ENCODE peak calls at places on chromosomes 6 and 20, in nine cellular contexts. C is suprapubic skin, V is stomach, H is sigmoid colon, U is HepG2, B is tibial nerve, F is K562, X is A549, G is ovary. S is an unnamed sample.
A peak's percentile ranks its signal among the peaks of the same experiment; 100 is the strongest.

GRCh38 chr6:108848116-108848868 is at the start of gene ARMC2:
- DNase-seq in G (peak; percentile 94), H (peak; percentile 94), C (peak; percentile 95), V (peak; percentile 94), U (peak; percentile 74), F (peak; percentile 94), B (peak; percentile 83), X (peak; percentile 82), S (peak; percentile 94)

GRCh38 chr20:4550740-4551139 is 171.0 kb upstream of the PRND start:
- DNase-seq in U (no peak), V (no peak), G (no peak), C (no peak), H (no peak), F (no peak), B (no peak), X (no peak), S (no peak)

GRCh38 chr6:132648356-132648755 is 10.6 kb downstream of the TAAR1 start:
- DNase-seq in X (no peak), F (no peak), B (no peak), G (no peak), C (no peak), U (no peak), V (no peak), H (no peak), S (no peak)

GRCh38 chr20:63531686-63532448 is 5.3 kb downstream of the PTK6 start:
- DNase-seq in F (no peak), C (peak; percentile 56), G (peak; percentile 10), B (no peak), V (no peak), U (no peak), X (no peak), H (no peak), S (no peak)

GRCh38 chr20:21129861-21130260 is 4.0 kb downstream of the KIZ start:
- DNase-seq in B (no peak), V (no peak), F (peak; percentile 8), H (no peak), G (no peak), X (no peak), U (no peak), C (no peak), S (no peak)

GRCh38 chr20:31981784-31982183 is 13.8 kb downstream of the XKR7 start:
- DNase-seq in G (no peak), C (no peak), U (no peak), H (no peak), X (no peak), F (no peak), V (no peak), B (no peak), S (no peak)

GRCh38 chr6:137423444-137424168 is 70.6 kb downstream of the OLIG3 start:
- DNase-seq in H (no peak), V (no peak), G (no peak), X (no peak), F (no peak), U (no peak), B (no peak), C (no peak), S (no peak)

GRCh38 chr6:106509420-106510089 is 119.7 kb downstream of the RTN4IP1 start:
- DNase-seq in V (no peak), H (peak; percentile 63), C (no peak), G (no peak), U (peak; percentile 28), X (no peak), B (no peak), F (no peak), S (peak; percentile 32)

GRCh38 chr6:3904518-3904917 is 55.3 kb downstream of the FAM50B start:
- DNase-seq in U (no peak), F (no peak), X (no peak), G (no peak), V (no peak), H (no peak), C (no peak), B (no peak), S (no peak)

GRCh38 chr6:16136536-16137450 is 7.9 kb downstream of the MYLIP start:
- DNase-seq in X (no peak), V (peak; percentile 40), U (no peak), H (no peak), C (no peak), B (no peak), G (no peak), F (peak; percentile 38), S (peak; percentile 37)

GRCh38 chr6:137849076-137849708 is 17.9 kb upstream of the TNFAIP3 start:
- DNase-seq in H (no peak), X (no peak), B (no peak), F (no peak), V (no peak), U (no peak), G (no peak), C (no peak), S (no peak)

GRCh38 chr6:147251072-147251471 is 46.9 kb downstream of the STXBP5 start:
- DNase-seq in H (no peak), F (no peak), U (no peak), X (no peak), B (no peak), G (no peak), C (no peak), V (no peak), S (no peak)

GRCh38 chr6:75275067-75275466 is 9.5 kb downstream of the TMEM30A start:
- DNase-seq in B (no peak), H (no peak), X (no peak), C (no peak), U (peak; percentile 20), F (no peak), G (no peak), V (no peak), S (no peak)

GRCh38 chr6:36913082-36913481 is 27.3 kb downstream of the C6orf89 start:
- DNase-seq in F (no peak), C (no peak), V (no peak), G (no peak), B (no peak), X (no peak), U (no peak), H (no peak), S (no peak)

GRCh38 chr6:36915599-36915998 is 29.8 kb downstream of the C6orf89 start:
- DNase-seq in U (no peak), X (no peak), B (no peak), G (no peak), H (no peak), C (no peak), F (no peak), V (no peak), S (no peak)

GRCh38 chr6:36912583-36912982 is 26.8 kb downstream of the C6orf89 start:
- DNase-seq in C (no peak), G (no peak), U (no peak), F (no peak), V (no peak), X (no peak), H (no peak), B (no peak), S (no peak)

GRCh38 chr6:36916159-36916558 is 30.4 kb downstream of the C6orf89 start:
- DNase-seq in H (no peak), C (no peak), V (no peak), F (no peak), X (no peak), U (no peak), B (no peak), G (no peak), S (no peak)

GRCh38 chr6:36914227-36914794 is 28.6 kb downstream of the C6orf89 start:
- DNase-seq in V (peak; percentile 62), C (no peak), U (peak; percentile 85), F (no peak), X (peak; percentile 70), G (no peak), H (no peak), B (no peak), S (no peak)
- TF ChIP-seq EP300 in V (no peak), C (no peak), U (no peak), F (no peak), X (no peak), G (no peak), H (no peak), B (no peak), S (no peak)

DNA sequence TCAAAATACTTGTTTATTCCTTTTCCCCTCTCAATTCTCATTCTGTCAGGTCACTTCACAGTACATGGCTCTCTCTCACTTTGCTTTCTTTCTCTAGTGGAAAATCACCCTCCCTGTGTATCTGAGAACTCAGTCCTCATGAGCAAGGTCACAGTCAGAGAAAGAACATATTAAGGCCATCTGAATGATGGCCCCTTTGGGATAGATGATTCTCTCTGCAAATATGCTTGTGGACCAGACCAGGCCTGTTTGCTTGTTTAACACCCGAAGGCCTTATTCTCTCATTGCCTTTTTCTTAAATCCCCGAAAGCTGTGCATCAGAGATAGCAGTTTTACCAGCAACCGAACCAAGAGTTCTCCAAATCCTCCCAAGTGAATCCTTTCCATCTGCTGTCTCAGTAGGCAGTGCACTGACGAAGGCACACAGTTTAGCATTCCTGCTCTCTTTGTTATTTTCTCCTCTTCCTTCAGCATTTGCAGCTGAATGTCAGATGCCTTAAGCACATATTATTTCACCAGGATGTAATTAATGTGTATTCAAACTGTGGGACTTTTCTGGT is 79.8 kb downstream of the TRMT6 start:
- DNase-seq in X (no peak), U (no peak), C (no peak), G (no peak), V (no peak), B (no peak), F (no peak), H (no peak), S (no peak)
- TF ChIP-seq EP300 in X (no peak), U (no peak), C (no peak), G (no peak), V (no peak), B (no peak), F (no peak), H (no peak), S (no peak)

DNA sequence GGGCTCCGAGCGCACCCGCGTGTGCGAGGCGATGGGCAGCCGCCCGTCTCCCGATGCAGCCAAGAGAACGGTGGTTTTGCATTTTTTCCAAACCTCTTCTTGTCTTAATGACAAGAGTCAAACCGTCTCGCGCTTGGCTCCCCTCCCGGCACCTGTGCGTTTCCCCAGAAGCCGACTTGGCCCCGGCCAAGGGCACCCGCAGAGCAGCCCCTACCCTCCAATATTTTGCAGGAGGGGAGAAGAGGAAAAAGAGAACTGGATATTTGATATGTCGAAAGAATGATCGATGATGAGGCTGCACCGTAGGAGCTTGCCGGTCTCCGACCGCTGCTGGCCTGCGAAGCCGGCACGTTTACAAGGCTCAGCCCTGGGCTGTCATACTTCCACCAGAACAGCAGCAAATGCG is 296.6 kb downstream of the TFAP2C start:
- DNase-seq in G (no peak), V (no peak), C (no peak), H (peak; percentile 49), X (no peak), F (no peak), U (no peak), B (no peak), S (no peak)
- TF ChIP-seq EP300 in G (no peak), V (no peak), C (no peak), H (no peak), X (no peak), F (no peak), U (no peak), B (no peak), S (no peak)

DNA sequence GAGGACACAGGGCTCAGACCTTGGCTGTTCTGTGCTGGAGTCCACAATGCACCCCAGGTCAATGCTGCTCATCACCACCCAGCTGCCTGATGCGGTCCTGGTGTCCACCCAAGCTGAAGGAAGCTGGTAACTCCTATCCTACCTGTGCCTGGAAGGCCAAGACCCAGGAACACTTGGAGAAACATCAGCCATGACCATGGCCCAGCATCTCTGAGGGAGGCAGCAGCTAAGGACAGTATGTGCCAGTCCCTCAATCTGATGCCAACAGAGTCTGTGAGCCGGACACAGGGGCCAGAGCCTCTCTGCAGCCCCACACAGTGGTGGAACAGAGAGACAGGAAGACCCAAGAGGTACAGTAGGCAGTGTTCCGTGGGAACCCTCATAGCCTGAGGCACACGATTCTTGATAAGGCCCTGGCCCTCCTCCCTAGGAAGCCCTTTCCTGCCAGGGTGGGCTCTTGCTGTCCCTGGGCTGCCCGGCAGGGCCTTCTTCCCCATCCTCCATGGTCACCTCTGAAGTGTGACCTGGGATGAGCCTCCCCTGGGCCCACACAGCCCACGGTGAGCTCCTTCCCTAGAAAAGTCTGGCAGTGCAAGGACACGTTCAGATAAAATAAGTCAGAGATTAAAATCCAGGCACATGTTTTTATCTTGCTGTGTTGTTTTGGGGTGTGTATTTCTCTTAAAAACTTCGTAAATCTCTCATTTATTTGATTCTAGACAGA is 170.7 kb downstream of the THBS2 start:
- DNase-seq in H (no peak), X (no peak), G (no peak), F (no peak), B (no peak), V (no peak), U (no peak), C (no peak), S (no peak)
- TF ChIP-seq EP300 in H (no peak), X (no peak), G (no peak), F (no peak), B (no peak), V (no peak), U (no peak), C (no peak), S (no peak)